ENCODE peak calls at places on chromosomes 4 and X, in seven cellular contexts. W is dorsolateral prefrontal cortex, I is cardiac muscle cell, A is brain microvascular endothelial cell, Z is H9, C is tibial artery, B is progenitor cell of endocrine pancreas. K is an unnamed sample.

GRCh38 chr4:30765022-30765421 is 44.9 kb downstream of the PCDH7 start:
- DNase-seq in W (no peak), I (no peak), A (no peak), Z (no peak), C (no peak), B (no peak), K (no peak)

GRCh38 chr4:173517781-173518371 is 12.2 kb downstream of the HAND2 start:
- DNase-seq in W (no peak), I (peak), A (no peak), Z (peak), C (peak), B (no peak), K (peak)

GRCh38 chr4:4524364-4524763 is 17.5 kb downstream of the STX18 start:
- DNase-seq in W (no peak), I (no peak), A (no peak), Z (peak), C (no peak), B (no peak), K (peak)

GRCh38 chr4:78167510-78167909 is 110.4 kb downstream of the FRAS1 start:
- DNase-seq in W (no peak), I (no peak), A (no peak), Z (no peak), C (no peak), B (no peak), K (no peak)

GRCh38 chrX:15447985-15448639 is 45.0 kb downstream of the PIR start:
- DNase-seq in W (no peak), I (peak), A (no peak), Z (no peak), C (no peak), B (no peak), K (no peak)

GRCh38 chrX:21047034-21047455 is 327.2 kb upstream of the CNKSR2 start:
- DNase-seq in W (no peak), I (no peak), A (no peak), Z (peak), C (no peak), B (no peak), K (no peak)

GRCh38 chrX:19955306-19955705 is 35.6 kb downstream of the BCLAF3 start:
- DNase-seq in W (no peak), I (no peak), A (no peak), Z (no peak), C (no peak), B (no peak), K (no peak)

GRCh38 chr4:178086324-178086723 is 644.1 kb upstream of the AGA start:
- DNase-seq in W (no peak), I (no peak), A (no peak), Z (peak), C (no peak), B (no peak), K (no peak)

GRCh38 chr4:88803600-88804096 is 106.0 kb upstream of the NAP1L5 start:
- DNase-seq in W (no peak), I (peak), A (peak), Z (no peak), C (peak), B (no peak), K (peak)

GRCh38 chrX:48531359-48531954 is 8.1 kb upstream of the TBC1D25 start:
- DNase-seq in W (no peak), I (peak), A (peak), Z (no peak), C (no peak), B (no peak), K (no peak)

GRCh38 chr4:38313999-38314561 is 349.9 kb upstream of the KLF3 start:
- DNase-seq in W (no peak), I (peak), A (peak), Z (no peak), C (no peak), B (no peak), K (no peak)

GRCh38 chrX:129659861-129660260 is 5.1 kb upstream of the APLN start:
- DNase-seq in W (no peak), I (no peak), A (no peak), Z (no peak), C (no peak), B (no peak), K (no peak)

GRCh38 chrX:129661369-129661768 is 6.6 kb upstream of the APLN start:
- DNase-seq in W (no peak), I (no peak), A (no peak), Z (no peak), C (no peak), B (no peak), K (no peak)

GRCh38 chrX:129665916-129666644 is 11.3 kb upstream of the APLN start:
- DNase-seq in W (no peak), I (peak), A (peak), Z (peak), C (no peak), B (no peak), K (no peak)

GRCh38 chrX:129659137-129659536 is 4.4 kb upstream of the APLN start:
- DNase-seq in W (no peak), I (no peak), A (no peak), Z (no peak), C (no peak), B (no peak), K (no peak)

GRCh38 chrX:129663171-129663570 is 8.4 kb upstream of the APLN start:
- DNase-seq in W (no peak), I (peak), A (peak), Z (no peak), C (no peak), B (no peak), K (no peak)
- TF ChIP-seq CTCF in W (no peak), I (no peak), A (no peak), Z (no peak), C (no peak), B (no peak), K (no peak)

DNA sequence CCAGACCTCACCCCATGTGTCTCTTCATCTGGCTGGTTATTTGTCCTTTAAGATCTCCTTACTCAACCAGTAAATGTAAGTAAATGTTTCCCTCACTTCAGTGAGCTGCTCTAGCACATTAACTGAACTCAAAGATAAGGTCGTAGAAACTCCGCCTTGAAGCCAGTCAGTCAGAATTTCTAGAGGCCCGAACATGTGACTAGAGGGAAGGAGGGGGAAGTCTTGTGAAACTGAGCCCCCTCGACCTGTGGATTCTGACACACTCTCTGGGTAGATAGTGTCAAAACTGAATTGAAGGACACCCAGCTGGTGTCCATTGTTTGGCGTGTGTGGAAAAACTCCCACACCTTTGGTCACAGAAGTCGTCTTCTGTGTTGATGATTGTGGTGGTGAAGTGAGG is 933.9 kb downstream of the ADGRL3 start:
- DNase-seq in W (no peak), I (no peak), A (peak), Z (no peak), C (no peak), B (no peak), K (no peak)
- TF ChIP-seq CTCF in W (no peak), I (no peak), A (no peak), Z (no peak), C (no peak), B (no peak), K (no peak)

GRCh38 chr4:186021461-186022167 is 47.3 kb upstream of the TLR3 start:
- DNase-seq in W (peak), I (peak), A (peak), Z (peak), C (no peak), B (no peak), K (peak)
- TF ChIP-seq CTCF in W (peak), I (peak), A (peak), Z (peak), C (peak), B (peak), K (peak)

GRCh38 chr4:106334732-106335131 is 18.4 kb downstream of the AIMP1 start:
- DNase-seq in W (no peak), I (no peak), A (peak), Z (no peak), C (no peak), B (no peak), K (no peak)
- TF ChIP-seq CTCF in W (no peak), I (no peak), A (no peak), Z (no peak), C (no peak), B (no peak), K (no peak)

DNA sequence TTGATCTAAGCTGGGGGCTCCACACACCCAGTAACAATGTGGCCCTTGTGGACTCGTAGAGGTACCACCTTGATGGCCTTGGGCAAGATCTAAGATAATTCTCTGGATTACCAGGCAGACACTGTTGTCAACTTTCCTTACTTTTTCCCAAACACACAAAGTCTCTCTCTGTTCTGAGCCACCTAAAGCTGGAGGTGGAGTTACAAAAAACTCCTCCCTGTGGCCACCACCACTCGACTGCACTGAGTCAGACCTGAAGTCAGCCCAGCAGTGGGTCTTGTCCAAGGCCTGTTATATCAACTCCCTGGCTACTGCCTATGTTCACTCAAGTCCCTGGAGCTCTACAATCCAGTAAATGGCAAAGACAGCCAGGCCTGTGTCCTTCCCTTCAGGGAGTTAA is 70.1 kb upstream of the TECRL start:
- DNase-seq in W (no peak), I (no peak), A (no peak), Z (no peak), C (no peak), B (no peak), K (no peak)
- TF ChIP-seq CTCF in W (no peak), I (no peak), A (no peak), Z (no peak), C (no peak), B (no peak), K (no peak)